ENCODE peak calls at places on chromosome 11, in seven cellular contexts. C, S, J, I, Z, U and P are unnamed samples.

GRCh38 chr11:44574620-44575287 is 9.3 kb downstream of the CD82 start:
- DNase-seq in C (peak), S (peak), J (peak), I (peak), Z (no peak), U (peak), P (no peak)

GRCh38 chr11:130761560-130762220 is 154.6 kb downstream of the SNX19 start:
- DNase-seq in C (peak), S (no peak), J (no peak), I (no peak), Z (no peak), U (no peak), P (no peak)

GRCh38 chr11:81634483-81634882 is 1099.2 kb downstream of the FAM181B start:
- DNase-seq in C (no peak), S (no peak), J (no peak), I (no peak), Z (no peak), U (no peak), P (no peak)

GRCh38 chr11:100861221-100861620 is 174.1 kb downstream of the ARHGAP42 start:
- DNase-seq in C (no peak), S (no peak), J (no peak), I (no peak), Z (no peak), U (no peak), P (no peak)

GRCh38 chr11:57406337-57406904 is 16.0 kb upstream of the PRG2 start:
- DNase-seq in C (no peak), S (no peak), J (no peak), I (no peak), Z (no peak), U (no peak), P (no peak)

GRCh38 chr11:64910451-64911093 is 6.4 kb downstream of the ATG2A start:
- DNase-seq in C (no peak), S (no peak), J (no peak), I (no peak), Z (no peak), U (no peak), P (no peak)

GRCh38 chr11:17602105-17603001 is 55.3 kb downstream of the OTOG start:
- DNase-seq in C (no peak), S (no peak), J (no peak), I (no peak), Z (no peak), U (no peak), P (no peak)

GRCh38 chr11:129226207-129226798 is 34.2 kb upstream of the ARHGAP32 start:
- DNase-seq in C (no peak), S (no peak), J (no peak), I (no peak), Z (no peak), U (no peak), P (no peak)

GRCh38 chr11:45025716-45026492 is 75.2 kb upstream of the TP53I11 start:
- DNase-seq in C (peak), S (peak), J (no peak), I (no peak), Z (no peak), U (no peak), P (no peak)

GRCh38 chr11:64366751-64367150 is 7.8 kb downstream of the RPS6KA4 start:
- DNase-seq in C (peak), S (no peak), J (no peak), I (no peak), Z (no peak), U (no peak), P (no peak)

GRCh38 chr11:128349650-128350296 is 237.6 kb downstream of the ETS1 start:
- DNase-seq in C (no peak), S (peak), J (no peak), I (no peak), Z (no peak), U (no peak), P (no peak)

GRCh38 chr11:44246726-44247125 is 63.2 kb downstream of the ALX4 start:
- DNase-seq in C (peak), S (no peak), J (no peak), I (no peak), Z (no peak), U (peak), P (no peak)

GRCh38 chr11:31340903-31341572 is 28.5 kb downstream of the DCDC1 start:
- DNase-seq in C (peak), S (peak), J (no peak), I (peak), Z (no peak), U (no peak), P (no peak)

GRCh38 chr11:3735827-3736226 is 61.5 kb downstream of the NUP98 start:
- DNase-seq in C (peak), S (no peak), J (no peak), I (peak), Z (peak), U (no peak), P (no peak)

GRCh38 chr11:3154001-3154599 is 11.0 kb downstream of the OSBPL5 start:
- DNase-seq in C (peak), S (no peak), J (no peak), I (peak), Z (no peak), U (no peak), P (no peak)

GRCh38 chr11:13448876-13449275 is 14.1 kb downstream of the BTBD10 start:
- DNase-seq in C (peak), S (no peak), J (no peak), I (no peak), Z (no peak), U (peak), P (no peak)

GRCh38 chr11:57779275-57779674 is 17.7 kb downstream of the CTNND1 start:
- DNase-seq in C (peak), S (no peak), J (no peak), I (peak), Z (no peak), U (peak), P (no peak)

GRCh38 chr11:9118277-9118676 is 26.9 kb upstream of the SCUBE2 start:
- DNase-seq in C (no peak), S (no peak), J (no peak), I (no peak), Z (no peak), U (no peak), P (no peak)

GRCh38 chr11:120086651-120087050 is 51.3 kb downstream of the TRIM29 start:
- DNase-seq in C (no peak), S (no peak), J (no peak), I (no peak), Z (no peak), U (no peak), P (no peak)

GRCh38 chr11:57793711-57794110 is 32.1 kb downstream of the CTNND1 start:
- DNase-seq in C (no peak), S (no peak), J (no peak), I (no peak), Z (no peak), U (no peak), P (no peak)

GRCh38 chr11:64251986-64252837 is 882 bp downstream of the PLCB3 start:
- DNase-seq in C (no peak), S (no peak), J (no peak), I (no peak), Z (no peak), U (no peak), P (no peak)

GRCh38 chr11:70719516-70719915 is 321.2 kb downstream of the CTTN start:
- DNase-seq in C (no peak), S (no peak), J (no peak), I (no peak), Z (no peak), U (no peak), P (no peak)

GRCh38 chr11:60389279-60389910 is 6.9 kb upstream of the MS4A14 start:
- DNase-seq in C (no peak), S (no peak), J (no peak), I (no peak), Z (no peak), U (no peak), P (peak)

GRCh38 chr11:60193687-60194433 is 11.0 kb upstream of the MS4A6A start:
- DNase-seq in C (peak), S (peak), J (peak), I (peak), Z (no peak), U (peak), P (peak)

GRCh38 chr11:34379081-34379480 is 21.3 kb upstream of the ABTB2 start:
- DNase-seq in C (peak), S (no peak), J (no peak), I (peak), Z (no peak), U (no peak), P (no peak)

GRCh38 chr11:17979770-17980371 is 33.0 kb downstream of the SERGEF start:
- DNase-seq in C (peak), S (peak), J (peak), I (no peak), Z (no peak), U (no peak), P (no peak)

GRCh38 chr11:109423860-109424190 is 1.8 kb downstream of the C11orf87 start:
- DNase-seq in C (no peak), S (no peak), J (no peak), I (no peak), Z (no peak), U (no peak), P (no peak)
- H3K4me3 ChIP-seq in C (no peak), S (no peak), J (no peak), I (peak), Z (no peak), U (peak), P (no peak)

DNA sequence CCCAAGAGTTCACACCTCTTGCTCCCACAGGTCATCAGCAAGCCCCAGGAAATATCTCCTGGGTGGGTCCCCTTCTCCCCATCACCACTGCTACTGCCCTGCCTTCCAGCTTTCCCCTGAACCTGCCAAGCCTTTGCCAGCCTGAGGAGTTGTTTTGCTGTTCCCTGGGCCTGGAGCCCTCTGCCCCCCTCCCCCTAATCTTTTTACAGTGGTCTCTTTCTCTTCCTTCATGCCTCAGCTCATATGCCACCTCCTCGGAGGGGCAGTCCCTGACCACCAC is 18.9 kb downstream of the MYO7A start:
- DNase-seq in C (no peak), S (no peak), J (no peak), I (no peak), Z (no peak), U (no peak), P (no peak)
- H3K4me3 ChIP-seq in C (no peak), S (no peak), J (no peak), I (no peak), Z (no peak), U (no peak), P (no peak)

GRCh38 chr11:118899706-118900360 is 16.1 kb downstream of the CXCR5 start:
- DNase-seq in C (no peak), S (no peak), J (no peak), I (no peak), Z (no peak), U (no peak), P (no peak)
- H3K4me3 ChIP-seq in C (no peak), S (no peak), J (no peak), I (no peak), Z (no peak), U (no peak), P (no peak)

DNA sequence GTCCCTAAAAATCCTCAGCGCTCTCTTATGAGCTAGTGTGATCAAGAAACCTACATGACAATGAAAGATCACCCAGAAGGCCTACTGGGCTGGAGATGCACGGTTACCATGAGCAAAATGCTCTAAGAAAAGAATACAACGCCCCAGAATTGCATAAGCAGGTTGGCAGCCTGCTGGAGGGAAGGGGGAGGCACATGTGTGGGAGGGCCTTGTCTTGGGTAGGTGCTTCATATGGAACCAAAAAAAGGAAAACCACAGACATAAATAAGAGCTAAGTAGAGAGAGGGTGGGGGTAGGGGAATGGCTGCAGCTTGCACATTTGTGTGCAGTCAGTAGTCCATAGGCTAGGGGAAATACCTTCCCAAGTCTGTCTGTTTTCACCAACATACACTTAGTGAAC is 2.8 kb downstream of the SIAE start:
- DNase-seq in C (no peak), S (peak), J (no peak), I (no peak), Z (no peak), U (no peak), P (peak)
- H3K4me3 ChIP-seq in C (no peak), S (no peak), J (no peak), I (no peak), Z (no peak), U (no peak), P (no peak)

DNA sequence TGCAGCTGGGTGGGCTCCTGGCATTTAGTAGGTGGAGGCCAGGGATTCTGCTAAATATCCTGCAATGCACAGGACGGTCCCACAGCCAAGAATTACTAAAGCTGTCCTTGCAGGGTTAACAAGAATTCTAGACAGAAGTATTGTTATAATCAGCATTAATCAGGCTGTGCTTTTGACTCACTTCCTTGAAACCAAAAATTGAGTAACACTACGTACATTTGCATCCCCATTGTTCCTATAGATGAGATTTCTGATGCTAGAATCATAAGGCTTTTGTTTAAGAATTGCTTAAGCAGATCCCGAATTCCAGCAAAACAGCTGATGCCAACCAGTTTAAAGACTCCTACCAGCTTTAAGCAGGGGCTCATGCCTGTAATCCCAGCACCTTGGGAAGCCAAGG is 11.4 kb downstream of the SLC6A5 start:
- DNase-seq in C (no peak), S (no peak), J (no peak), I (no peak), Z (no peak), U (no peak), P (no peak)
- H3K4me3 ChIP-seq in C (no peak), S (no peak), J (no peak), I (no peak), Z (no peak), U (no peak), P (no peak)

GRCh38 chr11:108535384-108535955 is 37.3 kb upstream of the POGLUT3 start:
- DNase-seq in C (no peak), S (no peak), J (no peak), I (no peak), Z (no peak), U (no peak), P (no peak)

GRCh38 chr11:108534274-108534882 is 36.2 kb upstream of the POGLUT3 start:
- DNase-seq in C (no peak), S (no peak), J (no peak), I (no peak), Z (no peak), U (no peak), P (no peak)

GRCh38 chr11:108538502-108538901 is 40.3 kb upstream of the POGLUT3 start:
- DNase-seq in C (no peak), S (no peak), J (no peak), I (no peak), Z (no peak), U (no peak), P (no peak)

GRCh38 chr11:108536783-108537182 is 38.6 kb upstream of the POGLUT3 start:
- DNase-seq in C (no peak), S (no peak), J (no peak), I (no peak), Z (no peak), U (no peak), P (no peak)

DNA sequence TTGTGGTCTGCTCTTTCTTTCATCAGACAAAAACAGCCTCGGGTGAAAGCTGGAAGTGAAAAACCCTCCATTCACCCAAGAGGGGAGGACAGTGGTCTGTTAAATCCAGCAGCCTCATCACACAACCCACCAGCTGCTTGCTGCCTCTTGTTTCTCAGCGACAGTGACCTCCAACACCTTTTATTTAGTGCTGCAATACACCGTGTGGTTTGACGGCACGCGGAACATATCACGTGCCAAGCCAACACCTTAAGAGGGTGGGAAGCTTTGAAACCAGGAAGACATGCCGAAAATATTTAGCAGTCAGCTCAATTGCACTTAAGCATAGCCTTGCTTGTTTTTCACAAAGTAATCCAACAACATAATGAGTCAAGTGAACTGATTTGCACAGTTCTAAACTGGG is 39.8 kb upstream of the POGLUT3 start:
- DNase-seq in C (no peak), S (peak), J (no peak), I (no peak), Z (no peak), U (no peak), P (no peak)
- H3K4me3 ChIP-seq in C (no peak), S (no peak), J (no peak), I (no peak), Z (no peak), U (no peak), P (no peak)

GRCh38 chr11:11843642-11844041 is 1.9 kb downstream of the USP47 start:
- DNase-seq in C (no peak), S (no peak), J (no peak), I (no peak), Z (no peak), U (no peak), P (no peak)

GRCh38 chr11:11845551-11845950 is 3.8 kb downstream of the USP47 start:
- DNase-seq in C (no peak), S (no peak), J (no peak), I (peak), Z (no peak), U (no peak), P (no peak)

GRCh38 chr11:11843233-11843632 is 1.5 kb downstream of the USP47 start:
- DNase-seq in C (peak), S (peak), J (no peak), I (peak), Z (no peak), U (peak), P (no peak)

GRCh38 chr11:11845066-11845465 is 3.3 kb downstream of the USP47 start:
- DNase-seq in C (no peak), S (no peak), J (no peak), I (no peak), Z (no peak), U (no peak), P (no peak)

DNA sequence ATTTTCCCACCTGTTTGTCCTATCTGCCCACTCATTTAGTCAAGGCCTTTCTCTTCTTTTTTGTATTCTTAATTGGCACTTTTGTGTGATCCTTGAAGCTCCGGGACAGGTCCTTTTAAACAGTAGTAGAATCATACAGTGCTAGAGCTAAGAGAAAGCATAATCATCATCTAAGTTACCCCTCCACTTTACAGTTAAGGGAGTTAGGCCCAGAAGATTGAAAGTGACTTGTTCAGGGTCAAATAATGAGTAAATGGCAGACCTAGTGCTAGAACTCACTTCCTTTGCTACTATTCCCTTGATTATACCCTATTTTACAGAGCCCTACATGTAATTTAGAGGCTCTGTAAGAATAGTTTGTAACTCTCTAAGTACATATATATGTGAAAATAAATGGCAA is 2.5 kb downstream of the USP47 start:
- DNase-seq in C (no peak), S (no peak), J (no peak), I (no peak), Z (no peak), U (no peak), P (no peak)
- H3K4me3 ChIP-seq in C (no peak), S (peak), J (peak), I (peak), Z (peak), U (peak), P (peak)

DNA sequence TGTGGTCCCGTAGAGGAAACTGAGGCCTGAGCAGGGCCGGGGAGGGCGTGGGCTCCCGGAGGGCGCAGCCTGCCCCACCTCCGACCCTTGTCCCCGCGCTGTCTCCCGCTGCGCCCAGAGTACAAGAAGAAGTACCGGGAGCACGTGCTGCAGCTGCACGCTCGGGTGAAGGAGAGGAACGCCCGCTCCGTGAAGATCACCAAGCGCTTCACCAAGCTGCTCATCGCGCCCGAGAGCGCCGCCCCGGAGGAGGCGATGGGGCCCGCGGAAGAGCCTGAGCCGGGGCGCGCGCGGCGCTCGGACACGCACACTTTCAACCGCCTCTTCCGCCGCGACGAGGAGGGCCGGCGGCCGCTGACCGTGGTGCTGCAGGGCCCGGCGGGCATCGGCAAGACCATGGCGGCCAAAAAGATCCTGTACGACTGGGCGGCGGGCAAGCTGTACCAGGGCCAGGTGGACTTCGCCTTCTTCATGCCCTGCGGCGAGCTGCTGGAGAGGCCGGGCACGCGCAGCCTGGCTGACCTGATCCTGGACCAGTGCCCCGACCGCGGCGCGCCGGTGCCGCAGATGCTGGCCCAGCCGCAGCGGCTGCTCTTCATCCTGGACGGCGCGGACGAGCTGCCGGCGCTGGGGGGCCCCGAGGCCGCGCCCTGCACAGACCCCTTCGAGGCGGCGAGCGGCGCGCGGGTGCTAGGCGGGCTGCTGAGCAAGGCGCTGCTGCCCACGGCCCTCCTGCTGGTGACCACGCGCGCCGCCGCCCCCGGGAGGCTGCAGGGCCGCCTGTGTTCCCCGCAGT is 2.0 kb downstream of the NLRP6 start:
- DNase-seq in C (peak), S (peak), J (no peak), I (no peak), Z (no peak), U (no peak), P (no peak)
- H3K4me3 ChIP-seq in C (no peak), S (peak), J (peak), I (no peak), Z (no peak), U (peak), P (no peak)

GRCh38 chr11:85784480-85784879 is 26.5 kb downstream of the SYTL2 start:
- DNase-seq in C (no peak), S (no peak), J (no peak), I (no peak), Z (no peak), U (no peak), P (no peak)
- H3K4me3 ChIP-seq in C (no peak), S (no peak), J (no peak), I (no peak), Z (no peak), U (no peak), P (no peak)